ENCODE peak calls at places on chromosomes 4 and X, in five cellular contexts. Y is A549, F is coronary artery, M is suprapubic skin, H is tibial nerve. G is an unnamed sample.

GRCh38 chr4:100428051-100428450 is 89.8 kb downstream of the EMCN start:
- DNase-seq in M (no peak), H (no peak), Y (no peak), F (no peak), G (peak; percentile 86)

GRCh38 chr4:8832130-8832930 is 39.3 kb downstream of the HMX1 start:
- DNase-seq in M (peak; percentile 40), H (no peak), F (peak; percentile 60), Y (no peak), G (no peak)

GRCh38 chr4:76811604-76812412 is 86.1 kb downstream of the SOWAHB start:
- DNase-seq in Y (no peak), F (no peak), M (no peak), H (no peak), G (no peak)

GRCh38 chr4:164252286-164252685 is 501.6 kb upstream of the SMIM31 start:
- DNase-seq in Y (no peak), F (no peak), M (no peak), H (no peak), G (no peak)

GRCh38 chrX:77440310-77440709 is 6.9 kb upstream of the FGF16 start:
- DNase-seq in Y (no peak), H (no peak), F (no peak), M (no peak), G (no peak)

GRCh38 chr4:157265281-157265680 is 44.8 kb downstream of the GRIA2 start:
- DNase-seq in Y (no peak), M (no peak), F (no peak), H (no peak), G (no peak)

GRCh38 chr4:187464561-187464960 is 531.0 kb upstream of the ZFP42 start:
- DNase-seq in H (no peak), F (no peak), M (no peak), Y (no peak), G (no peak)

GRCh38 chr4:153465922-153466636 is at the start of gene TMEM131L:
- DNase-seq in H (peak; percentile 60), Y (peak; percentile 44), M (peak; percentile 74), F (peak; percentile 82), G (no peak)

GRCh38 chr4:142272452-142272851 is 573.6 kb downstream of the INPP4B start:
- DNase-seq in Y (no peak), H (no peak), M (no peak), F (no peak), G (no peak)

GRCh38 chr4:143773998-143774898 is 73.8 kb upstream of the FREM3 start:
- DNase-seq in H (peak; percentile 20), M (no peak), Y (peak; percentile 1), F (no peak), G (peak; percentile 20)

GRCh38 chr4:181194096-181194495 is 1049.1 kb upstream of the TENM3 start:
- DNase-seq in M (no peak), H (no peak), Y (no peak), F (no peak), G (no peak)

GRCh38 chr4:104641427-104641826 is 146.7 kb upstream of the CXXC4 start:
- DNase-seq in M (no peak), H (no peak), F (no peak), Y (no peak), G (no peak)

GRCh38 chr4:7978907-7979651 is 39.4 kb upstream of the AFAP1 start:
- DNase-seq in H (no peak), Y (no peak), M (no peak), F (no peak), G (no peak)

GRCh38 chrX:29257516-29257915 is 670.3 kb downstream of the IL1RAPL1 start:
- DNase-seq in M (no peak), F (no peak), Y (no peak), H (no peak), G (no peak)

GRCh38 chr4:69760455-69760854 is at the start of gene SULT1B1:
- DNase-seq in M (no peak), Y (no peak), H (peak; percentile 17), F (no peak), G (no peak)

GRCh38 chr4:140884431-140885058 is 128.4 kb upstream of the TBC1D9 start:
- DNase-seq in Y (peak; percentile 45), F (no peak), H (peak; percentile 48), M (no peak), G (peak; percentile 1)

GRCh38 chr4:162456106-162456505 is 292.3 kb upstream of the FSTL5 start:
- DNase-seq in H (no peak), Y (no peak), M (no peak), F (no peak), G (peak; percentile 14)

DNA sequence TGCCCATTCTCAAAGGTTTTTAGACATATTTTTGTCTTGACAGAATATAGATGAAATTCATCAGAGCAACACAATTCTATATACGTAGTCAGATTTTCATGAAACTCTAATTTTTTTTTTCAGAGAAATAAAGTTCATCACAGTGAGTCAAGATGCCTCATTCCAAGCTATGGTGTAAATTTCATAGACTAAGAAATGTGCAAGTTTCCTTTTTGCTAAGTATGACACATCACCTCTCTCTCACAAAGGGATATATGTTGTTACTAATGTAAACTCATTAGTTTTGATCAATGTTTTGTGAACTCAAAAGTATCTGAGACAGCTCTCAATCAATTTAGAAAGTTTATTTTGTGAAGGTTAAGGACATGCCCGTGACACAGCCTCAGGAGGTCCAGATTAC is 60.4 kb upstream of the ATXN3L start:
- DNase-seq in Y (no peak), M (no peak), F (no peak), H (no peak), G (peak; percentile 22)
- H3K27ac ChIP-seq in Y (no peak overlapping the region), M (no peak overlapping the region), F (no peak overlapping the region), H (no peak overlapping the region), G (peak overlapping the region; percentile 63)

GRCh38 chrX:40130207-40130606 is 32.4 kb upstream of the BCOR start:
- DNase-seq in H (no peak), Y (peak; percentile 50), F (no peak), M (no peak), G (peak; percentile 44)
- H3K27ac ChIP-seq in H (no peak overlapping the region), Y (peak overlapping the region; percentile 70), F (no peak overlapping the region), M (no peak overlapping the region), G (no peak overlapping the region)

GRCh38 chr4:113142351-113142750 is 92.9 kb downstream of the ANK2 start:
- DNase-seq in M (no peak), Y (no peak), F (no peak), H (no peak), G (no peak)
- H3K27ac ChIP-seq in M (no peak overlapping the region), Y (no peak overlapping the region), F (no peak overlapping the region), H (no peak overlapping the region), G (no peak overlapping the region)

DNA sequence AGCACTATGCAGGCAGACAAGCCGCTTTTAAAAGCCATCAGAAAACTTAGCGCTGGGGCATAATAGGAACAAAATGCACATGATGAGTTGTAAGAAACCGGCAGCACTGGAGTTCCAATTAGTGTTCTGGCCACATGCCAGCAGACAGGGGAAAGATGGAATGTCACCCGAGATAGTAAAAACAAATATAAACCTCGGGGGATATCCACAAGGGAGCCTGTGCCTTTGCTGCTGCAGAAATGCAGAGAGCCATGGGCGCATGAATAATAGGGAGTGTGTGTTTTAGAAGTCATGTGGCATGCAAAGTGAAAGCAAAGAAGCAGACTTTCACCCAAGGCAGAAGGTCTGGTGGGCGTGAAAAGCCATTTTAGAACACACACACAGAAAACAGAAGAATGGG is 19.1 kb downstream of the GPRASP3 start:
- DNase-seq in H (no peak), F (no peak), Y (no peak), M (no peak), G (no peak)
- H3K27ac ChIP-seq in H (no peak overlapping the region), F (no peak overlapping the region), Y (no peak overlapping the region), M (no peak overlapping the region), G (no peak overlapping the region)

GRCh38 chr4:78059938-78060337 is 2.8 kb downstream of the FRAS1 start:
- DNase-seq in M (no peak), F (no peak), Y (no peak), H (no peak), G (no peak)

GRCh38 chr4:78057600-78058560 is 757 bp downstream of the FRAS1 start:
- DNase-seq in F (peak; percentile 76), M (peak; percentile 76), H (peak; percentile 52), Y (peak; percentile 10), G (no peak)

GRCh38 chr4:78057135-78057599 is at the start of gene FRAS1:
- DNase-seq in Y (peak; percentile 17), F (no peak), H (no peak), M (peak; percentile 63), G (no peak)

GRCh38 chr4:78059524-78059889 is 2.4 kb downstream of the FRAS1 start:
- DNase-seq in Y (peak; percentile 57), H (peak; percentile 41), M (peak; percentile 66), F (no peak), G (no peak)

GRCh38 chr4:78058591-78059523 is 1.7 kb downstream of the FRAS1 start:
- DNase-seq in H (peak; percentile 22), M (peak; percentile 68), Y (peak; percentile 33), F (no peak), G (no peak)
- H3K27ac ChIP-seq in H (peak overlapping the region; percentile 8), M (peak overlapping the region; percentile 81), Y (peak overlapping the region; percentile 86), F (peak overlapping the region; percentile 21), G (peak overlapping the region; percentile 83)

G was measured in epithelial cell of prostate.